ENCODE peak calls at places on chromosomes 7 and 10, in four cellular contexts. One of them, this sample, is unnamed.

GRCh38 chr7:132508724-132509348 is 67.4 kb downstream of the PLXNA4 start:
- DNase-seq in NCI-H460: no peak
- DNase-seq in fibroblast of the aortic adventitia: no peak
- DNase-seq in renal cortical epithelial cell: no peak
- DNase-seq in this sample: no peak

GRCh38 chr7:159061674-159062212 is 82.9 kb downstream of the VIPR2 start:
- DNase-seq in renal cortical epithelial cell: no peak
- DNase-seq in NCI-H460: no peak
- DNase-seq in fibroblast of the aortic adventitia: no peak
- DNase-seq in this sample: no peak

GRCh38 chr7:98802088-98802780 is 67.6 kb downstream of the TMEM130 start:
- DNase-seq in fibroblast of the aortic adventitia: peak; percentile 64
- DNase-seq in NCI-H460: no peak
- DNase-seq in renal cortical epithelial cell: peak; percentile 49
- DNase-seq in this sample: peak; percentile 25

GRCh38 chr7:6310594-6310993 is 38.2 kb upstream of the CYTH3 start:
- DNase-seq in fibroblast of the aortic adventitia: no peak
- DNase-seq in NCI-H460: no peak
- DNase-seq in renal cortical epithelial cell: no peak
- DNase-seq in this sample: no peak

GRCh38 chr10:46226232-46226631 is 60.6 kb upstream of the ANTXRL start:
- DNase-seq in NCI-H460: no peak
- DNase-seq in fibroblast of the aortic adventitia: no peak
- DNase-seq in renal cortical epithelial cell: no peak
- DNase-seq in this sample: no peak

GRCh38 chr7:96441551-96442104 is 119.7 kb upstream of the SLC25A13 start:
- DNase-seq in NCI-H460: no peak
- DNase-seq in fibroblast of the aortic adventitia: no peak
- DNase-seq in renal cortical epithelial cell: no peak
- DNase-seq in this sample: no peak

GRCh38 chr7:19116121-19117080 is 1.0 kb downstream of the TWIST1 start:
- DNase-seq in renal cortical epithelial cell: no peak
- DNase-seq in fibroblast of the aortic adventitia: peak; percentile 75
- DNase-seq in NCI-H460: no peak
- DNase-seq in this sample: no peak

GRCh38 chr10:107653832-107654287 is 489.4 kb upstream of the SORCS1 start:
- DNase-seq in renal cortical epithelial cell: peak; percentile 71
- DNase-seq in NCI-H460: peak; percentile 33
- DNase-seq in fibroblast of the aortic adventitia: peak; percentile 38
- DNase-seq in this sample: no peak

GRCh38 chr10:25758041-25758457 is 176.0 kb upstream of the MYO3A start:
- DNase-seq in fibroblast of the aortic adventitia: peak; percentile 31
- DNase-seq in NCI-H460: peak; percentile 17
- DNase-seq in renal cortical epithelial cell: peak; percentile 74
- DNase-seq in this sample: no peak

GRCh38 chr7:6320791-6321190 is 48.4 kb upstream of the CYTH3 start:
- DNase-seq in fibroblast of the aortic adventitia: no peak
- DNase-seq in NCI-H460: no peak
- DNase-seq in renal cortical epithelial cell: no peak
- DNase-seq in this sample: no peak

GRCh38 chr7:38222481-38223096 is 44.5 kb downstream of the STARD3NL start:
- DNase-seq in NCI-H460: peak; percentile 65
- DNase-seq in fibroblast of the aortic adventitia: peak; percentile 84
- DNase-seq in renal cortical epithelial cell: peak; percentile 72
- DNase-seq in this sample: peak; percentile 50

GRCh38 chr7:84524714-84525694 is 330.4 kb upstream of the SEMA3A start:
- DNase-seq in NCI-H460: peak; percentile 68
- DNase-seq in renal cortical epithelial cell: peak; percentile 63
- DNase-seq in fibroblast of the aortic adventitia: peak; percentile 93
- DNase-seq in this sample: peak; percentile 76

GRCh38 chr10:28838908-28839307 is 161.6 kb downstream of the BAMBI start:
- DNase-seq in NCI-H460: no peak
- DNase-seq in renal cortical epithelial cell: no peak
- DNase-seq in fibroblast of the aortic adventitia: no peak
- DNase-seq in this sample: no peak

GRCh38 chr7:96306385-96307125 is 15.3 kb downstream of the SLC25A13 start:
- DNase-seq in NCI-H460: no peak
- DNase-seq in renal cortical epithelial cell: no peak
- DNase-seq in fibroblast of the aortic adventitia: no peak
- DNase-seq in this sample: no peak

GRCh38 chr10:122135251-122136025 is 135.7 kb upstream of the BTBD16 start:
- DNase-seq in NCI-H460: no peak
- DNase-seq in fibroblast of the aortic adventitia: no peak
- DNase-seq in renal cortical epithelial cell: no peak
- DNase-seq in this sample: no peak

This sample was measured in HFFc6.